ENCODE peak calls at places on chromosomes 13 and 19, in nine cellular contexts. M is esophagus squamous epithelium, Q is Peyer's patch, Z is IMR-90, B is suprapubic skin, H is body of pancreas, V is lower leg skin, R is adrenal gland, C is ovary. W is an unnamed sample.

GRCh38 chr13:71374471-71375041 is 492.4 kb downstream of the DACH1 start:
- DNase-seq in M (no peak), Q (no peak), Z (no peak), B (no peak), H (no peak), V (no peak), R (no peak), C (no peak), W (no peak)

GRCh38 chr13:21917046-21918010 is 246.5 kb downstream of the FGF9 start:
- DNase-seq in M (no peak), Q (no peak), Z (peak; percentile 19), B (no peak), H (no peak), V (no peak), R (peak; percentile 67), C (no peak), W (no peak)

GRCh38 chr13:28655566-28655965 is 3.4 kb upstream of the POMP start:
- DNase-seq in M (no peak), Q (no peak), Z (peak; percentile 80), B (no peak), H (no peak), V (no peak), R (no peak), C (no peak), W (no peak)

GRCh38 chr13:33277946-33278345 is 7.6 kb downstream of the STARD13 start:
- DNase-seq in M (no peak), Q (no peak), Z (no peak), B (no peak), H (no peak), V (no peak), R (no peak), C (no peak), W (no peak)

GRCh38 chr19:39192846-39193245 is 3.9 kb upstream of the NCCRP1 start:
- DNase-seq in M (no peak), Q (no peak), Z (no peak), B (no peak), H (no peak), V (no peak), R (no peak), C (no peak), W (no peak)

GRCh38 chr19:14023404-14024235 is 4.3 kb upstream of the RLN3 start:
- DNase-seq in M (no peak), Q (peak; percentile 72), Z (peak; percentile 44), B (no peak), H (peak; percentile 68), V (no peak), R (peak; percentile 71), C (no peak), W (peak; percentile 63)

GRCh38 chr13:51620165-51620983 is 36.1 kb downstream of the WDFY2 start:
- DNase-seq in M (no peak), Q (no peak), Z (no peak), B (no peak), H (no peak), V (no peak), R (no peak), C (no peak), W (no peak)

GRCh38 chr19:38173324-38174041 is 50.5 kb downstream of the DPF1 start:
- DNase-seq in M (no peak), Q (peak; percentile 84), Z (peak; percentile 36), B (peak; percentile 81), H (peak; percentile 70), V (peak; percentile 72), R (peak; percentile 94), C (no peak), W (peak; percentile 95)

GRCh38 chr13:51704399-51705306 is 99.3 kb downstream of the DHRS12 start:
- DNase-seq in M (no peak), Q (no peak), Z (no peak), B (no peak), H (no peak), V (no peak), R (no peak), C (no peak), W (no peak)

GRCh38 chr13:108220042-108220441 is 1.9 kb downstream of the ABHD13 start:
- DNase-seq in M (no peak), Q (peak; percentile 69), Z (no peak), B (no peak), H (peak; percentile 61), V (no peak), R (no peak), C (no peak), W (no peak)

GRCh38 chr19:15114153-15114540 is 6.9 kb downstream of the SYDE1 start:
- DNase-seq in M (no peak), Q (no peak), Z (peak; percentile 65), B (no peak), H (no peak), V (no peak), R (no peak), C (no peak), W (peak; percentile 86)

GRCh38 chr13:31775686-31776085 is 36.4 kb downstream of the RXFP2 start:
- DNase-seq in M (no peak), Q (no peak), Z (no peak), B (peak; percentile 64), H (peak; percentile 14), V (peak; percentile 66), R (no peak), C (peak; percentile 25), W (no peak)

GRCh38 chr13:112954488-112955270 is 14.3 kb upstream of the MCF2L start:
- DNase-seq in M (no peak), Q (peak; percentile 27), Z (no peak), B (no peak), H (no peak), V (no peak), R (no peak), C (no peak), W (no peak)

GRCh38 chr13:108342369-108343289 is 73.1 kb downstream of the TNFSF13B start:
- DNase-seq in M (no peak), Q (no peak), Z (peak; percentile 35), B (no peak), H (no peak), V (no peak), R (no peak), C (no peak), W (no peak)

GRCh38 chr19:12723643-12724426 is at the start of gene TNPO2:
- DNase-seq in M (no peak), Q (peak; percentile 79), Z (peak; percentile 62), B (no peak), H (peak; percentile 58), V (no peak), R (peak; percentile 74), C (peak; percentile 55), W (no peak)
- TF ChIP-seq POLR2A in M (no peak), Q (no peak), Z (peak; percentile 23), B (no peak), H (peak; percentile 14), V (no peak), R (peak; percentile 20), C (no peak), W (peak; percentile 6)

DNA sequence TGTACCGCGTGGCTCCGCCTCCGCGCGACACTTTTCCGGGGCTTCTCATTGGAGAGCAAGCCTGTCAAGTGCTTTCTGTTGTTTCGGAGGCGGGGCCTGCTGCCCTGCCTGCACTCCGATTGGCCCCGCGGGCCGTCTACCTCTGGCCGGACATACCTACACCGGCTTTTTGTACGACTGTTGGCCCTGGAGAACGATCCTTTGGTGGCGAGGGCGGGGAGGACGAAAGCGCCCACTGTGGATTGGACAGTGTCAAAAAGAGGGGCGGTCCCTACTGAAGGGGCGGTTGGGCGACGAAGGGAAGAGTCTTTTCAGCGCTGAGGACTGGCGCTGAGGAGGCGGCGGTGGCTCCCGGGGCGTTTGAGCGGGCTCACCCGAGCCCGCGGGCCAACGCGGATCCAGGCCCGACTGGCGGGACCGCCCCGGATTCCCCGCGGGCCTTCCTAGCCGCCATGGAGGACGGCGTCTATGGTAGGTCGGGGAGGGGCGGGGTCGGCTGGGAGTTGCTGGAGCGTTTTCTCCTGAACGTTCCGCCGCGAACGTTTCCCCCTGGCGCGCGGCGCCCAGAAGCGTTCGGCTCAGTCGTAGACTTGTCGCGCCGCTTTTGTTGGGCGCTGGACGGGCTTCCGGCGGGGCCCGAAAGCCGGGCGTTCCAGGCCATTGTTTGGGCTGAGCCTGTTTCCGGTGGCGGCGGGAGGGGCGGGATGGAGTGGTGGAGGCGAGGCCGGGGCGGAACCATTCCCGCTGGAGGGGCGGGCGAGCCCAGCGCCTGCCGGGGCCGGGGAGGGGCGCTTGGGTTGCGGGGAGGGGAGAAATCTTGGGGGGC is at the start of gene CYTH2:
- DNase-seq in M (peak; percentile 99), Q (peak; percentile 91), Z (peak; percentile 100), B (peak; percentile 100), H (peak; percentile 100), V (peak; percentile 100), R (peak; percentile 90), C (peak; percentile 100), W (peak; percentile 85)
- TF ChIP-seq POLR2A in M (peak; percentile 89), Q (peak; percentile 92), Z (peak; percentile 99), B (peak; percentile 85), H (peak; percentile 93), V (no peak), R (peak; percentile 92), C (peak; percentile 90), W (peak; percentile 57)

GRCh38 chr19:45863840-45864628 is at the start of gene FOXA3:
- DNase-seq in M (no peak), Q (peak; percentile 78), Z (peak; percentile 17), B (no peak), H (peak; percentile 82), V (no peak), R (no peak), C (peak; percentile 23), W (peak; percentile 53)

GRCh38 chr19:45863335-45863839 is 440 bp upstream of the SYMPK start:
- DNase-seq in M (no peak), Q (no peak), Z (no peak), B (no peak), H (no peak), V (no peak), R (no peak), C (no peak), W (no peak)

GRCh38 chr19:45864629-45865082 is 530 bp downstream of the FOXA3 start:
- DNase-seq in M (no peak), Q (no peak), Z (no peak), B (no peak), H (no peak), V (no peak), R (no peak), C (no peak), W (no peak)

GRCh38 chr19:45862271-45862563 is 730 bp downstream of the SYMPK start:
- DNase-seq in M (no peak), Q (no peak), Z (no peak), B (no peak), H (no peak), V (no peak), R (no peak), C (no peak), W (no peak)

GRCh38 chr19:45862564-45863334 is at the start of gene SYMPK:
- DNase-seq in M (peak; percentile 95), Q (peak; percentile 99), Z (peak; percentile 97), B (peak; percentile 99), H (peak; percentile 99), V (peak; percentile 99), R (peak; percentile 99), C (peak; percentile 98), W (peak; percentile 96)
- TF ChIP-seq POLR2A in M (peak; percentile 34), Q (peak; percentile 22), Z (peak; percentile 64), B (no peak), H (peak; percentile 62), V (no peak), R (peak; percentile 52), C (peak; percentile 51), W (peak; percentile 41)

DNA sequence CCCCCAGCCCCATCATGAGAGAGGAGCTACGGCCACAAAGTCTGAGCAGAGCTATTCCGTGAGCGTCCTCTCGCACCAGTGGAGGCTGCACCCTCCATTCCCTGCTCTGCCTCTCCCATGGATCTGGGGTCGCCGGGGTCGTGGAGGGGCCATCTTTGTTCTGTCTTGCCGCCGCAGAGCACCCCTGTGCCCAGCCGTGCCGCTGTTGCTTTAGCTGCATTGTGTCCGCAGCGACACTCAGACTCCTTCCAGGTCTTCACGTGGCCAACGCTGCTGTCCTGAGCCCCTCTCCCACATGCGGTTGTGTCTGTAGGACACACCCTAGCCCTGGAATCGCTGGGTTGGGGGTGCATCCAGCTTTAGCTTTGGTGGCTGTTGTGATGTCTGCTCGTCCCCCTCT is 15.8 kb downstream of the YIPF2 start:
- DNase-seq in M (no peak), Q (no peak), Z (no peak), B (no peak), H (no peak), V (no peak), R (no peak), C (no peak), W (no peak)
- TF ChIP-seq POLR2A in M (no peak), Q (no peak), Z (no peak), B (no peak), H (no peak), V (no peak), R (no peak), C (no peak), W (no peak)

W was measured in H54.